ENCODE peak calls at places on chromosome 22, in four cellular contexts. M, N, O and W are unnamed samples.

GRCh38 chr22:48218889-48219420 is 1456.5 kb downstream of the TBC1D22A start:
- DNase-seq in N (no peak), M (no peak), O (no peak), W (no peak)

GRCh38 chr22:20752873-20753272 is 21.0 kb upstream of the SERPIND1 start:
- DNase-seq in O (no peak), N (no peak), M (no peak), W (no peak)

GRCh38 chr22:18968011-18968749 is 32.1 kb upstream of the PRODH start:
- DNase-seq in N (no peak), M (no peak), O (no peak), W (no peak)

GRCh38 chr22:20918663-20919220 is 1.5 kb downstream of the CRKL start:
- DNase-seq in N (no peak), O (no peak), M (no peak), W (no peak)

GRCh38 chr22:30279389-30279788 is 9.9 kb downstream of the CASTOR1 start:
- DNase-seq in O (no peak), M (no peak), N (no peak), W (no peak)

GRCh38 chr22:50701076-50701419 is 28.4 kb downstream of the SHANK3 start:
- DNase-seq in M (no peak), O (no peak), N (no peak), W (no peak)

GRCh38 chr22:30305519-30305905 is 16.2 kb upstream of the CASTOR1 start:
- DNase-seq in O (no peak), N (peak; percentile 71), M (peak; percentile 79), W (no peak)

GRCh38 chr22:49300951-49301397 is 526.7 kb downstream of the BRD1 start:
- DNase-seq in O (no peak), N (no peak), M (peak; percentile 27), W (peak; percentile 28)

GRCh38 chr22:49404020-49404419 is 423.7 kb downstream of the BRD1 start:
- DNase-seq in M (no peak), N (no peak), O (no peak), W (no peak)

GRCh38 chr22:49327411-49327810 is 500.3 kb downstream of the BRD1 start:
- DNase-seq in O (no peak), M (peak; percentile 5), N (no peak), W (peak; percentile 15)

DNA sequence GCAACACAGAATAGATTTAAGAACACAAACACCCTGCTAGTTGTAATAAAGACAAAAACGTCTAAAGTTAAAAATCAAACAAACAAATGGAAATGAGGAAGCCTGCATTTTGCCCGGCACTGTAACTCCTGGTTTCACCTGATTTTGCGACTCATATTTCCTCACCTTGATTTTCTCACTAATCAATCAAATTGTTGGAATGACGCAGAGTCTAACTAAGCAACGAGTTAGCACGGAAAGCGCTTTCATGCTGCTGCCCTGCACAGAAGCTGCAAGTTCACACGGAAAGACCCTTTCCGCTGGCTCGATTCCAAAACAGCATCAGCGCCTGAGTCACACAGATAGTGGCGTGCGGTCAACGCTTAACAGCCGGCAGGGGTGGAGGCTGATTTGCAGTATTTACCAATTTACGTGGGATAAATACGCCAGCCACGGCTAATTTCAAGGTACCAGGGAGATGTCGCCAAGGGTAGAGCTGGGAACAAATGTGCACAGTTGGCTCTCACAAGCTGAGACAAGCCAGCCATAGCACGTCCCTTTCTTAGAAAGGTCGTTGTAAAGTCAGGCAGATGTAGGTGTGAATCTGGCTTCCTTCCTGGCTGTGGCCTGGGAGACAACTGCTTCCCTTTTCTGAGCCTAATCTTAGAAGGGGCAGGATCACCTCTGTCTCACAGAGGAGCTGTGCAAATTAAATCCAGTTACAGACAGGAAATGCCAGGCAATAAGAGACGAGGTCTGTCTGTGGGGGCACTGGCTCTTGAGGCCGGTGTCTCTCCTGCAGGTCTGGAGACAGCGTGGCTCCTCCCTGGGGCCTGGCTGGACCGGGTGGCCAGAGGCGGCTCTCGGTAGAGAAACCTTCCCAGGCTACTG is 76.9 kb upstream of the TTLL12 start:
- DNase-seq in M (peak; percentile 85), N (peak; percentile 42), O (no peak), W (peak; percentile 84)
- H3K4me3 ChIP-seq in M (peak overlapping the region; percentile 23), N (no peak overlapping the region), O (no peak overlapping the region), W (no peak overlapping the region)

GRCh38 chr22:41446057-41446501 is 522 bp downstream of the TOB2 start:
- DNase-seq in M (no peak), N (peak; percentile 44), O (no peak), W (no peak)

GRCh38 chr22:41446639-41447434 is at the start of gene TOB2:
- DNase-seq in N (peak; percentile 95), M (peak; percentile 96), O (peak; percentile 77), W (peak; percentile 95)

GRCh38 chr22:41447435-41448188 is 1.0 kb upstream of the TOB2 start:
- DNase-seq in O (no peak), M (peak; percentile 76), N (peak; percentile 71), W (peak; percentile 73)

GRCh38 chr22:41448189-41448808 is 1.7 kb upstream of the TOB2 start:
- DNase-seq in M (peak; percentile 90), N (peak; percentile 92), O (peak; percentile 91), W (peak; percentile 97)

GRCh38 chr22:41449321-41449720 is 2.7 kb upstream of the TOB2 start:
- DNase-seq in O (no peak), N (no peak), M (no peak), W (no peak)
- H3K27ac ChIP-seq in O (no peak overlapping the region), N (peak overlapping the region; percentile 98), M (no peak overlapping the region), W (no peak overlapping the region)

GRCh38 chr22:35363571-35364086 is 17.3 kb upstream of the HMOX1 start:
- DNase-seq in O (no peak), M (no peak), N (no peak), W (no peak)
- H3K4me1 ChIP-seq in O (no peaks in the 10 kb centered on the region), M (no peaks in the 10 kb centered on the region), N (no peaks in the 10 kb centered on the region), W (peaks cover 9% of the 10 kb centered on the region)

DNA sequence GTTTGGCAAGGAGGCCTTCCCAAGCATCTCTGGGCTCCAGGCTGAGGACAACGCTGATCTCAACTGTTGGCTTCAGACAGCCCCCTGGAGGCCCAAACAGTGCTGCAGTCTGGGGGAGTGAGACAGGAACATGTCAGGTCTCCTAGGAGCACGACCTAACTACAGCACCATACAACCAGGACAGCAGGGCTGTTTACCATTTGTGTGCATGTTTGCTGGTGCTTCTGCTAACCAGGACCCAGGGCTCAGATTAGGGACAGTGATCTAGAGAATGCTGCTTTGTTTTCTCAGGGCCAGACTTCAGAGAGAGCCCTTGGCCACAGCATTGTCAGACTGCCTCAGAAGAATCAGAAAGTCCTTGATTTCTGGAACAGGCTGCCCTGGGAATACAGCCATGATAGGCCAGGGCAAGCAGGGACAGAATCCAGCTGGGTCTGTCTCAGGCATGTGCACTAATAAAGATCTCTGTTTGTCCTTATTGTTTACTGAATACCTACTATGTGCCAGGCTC is 126.5 kb downstream of the VPREB1 start:
- DNase-seq in M (no peak), N (no peak), O (no peak), W (no peak)
- H3K4me3 ChIP-seq in M (no peak overlapping the region), N (no peak overlapping the region), O (no peak overlapping the region), W (no peak overlapping the region)

GRCh38 chr22:29144786-29145160 is 60.9 kb upstream of the EMID1 start:
- DNase-seq in O (no peak), N (no peak), M (no peak), W (no peak)
- H3K27ac ChIP-seq in O (no peak overlapping the region), N (no peak overlapping the region), M (no peak overlapping the region), W (no peak overlapping the region)

GRCh38 chr22:46591890-46592289 is 28.3 kb upstream of the GRAMD4 start:
- DNase-seq in O (no peak), N (no peak), M (no peak), W (no peak)
- H3K4me1 ChIP-seq in O (peaks cover 11% of the 10 kb centered on the region), N (no peaks in the 10 kb centered on the region), M (peaks cover 26% of the 10 kb centered on the region), W (peaks cover 8% of the 10 kb centered on the region)

GRCh38 chr22:45006873-45007246 is 2.9 kb downstream of the PHF21B start:
- DNase-seq in O (no peak), M (no peak), N (peak; percentile 53), W (no peak)
- H3K4me3 ChIP-seq in O (peak overlapping the region; percentile 73), M (no peak overlapping the region), N (peak overlapping the region; percentile 59), W (no peak overlapping the region)

GRCh38 chr22:23801886-23802377 is 15.2 kb downstream of the SMARCB1 start:
- DNase-seq in O (no peak), M (no peak), N (no peak), W (no peak)

GRCh38 chr22:23801238-23801821 is 14.6 kb downstream of the SMARCB1 start:
- DNase-seq in O (no peak), M (no peak), N (no peak), W (no peak)

GRCh38 chr22:23803001-23803819 is 16.4 kb downstream of the SMARCB1 start:
- DNase-seq in M (no peak), O (no peak), N (no peak), W (no peak)

GRCh38 chr22:23806837-23807236 is 20.1 kb downstream of the SMARCB1 start:
- DNase-seq in M (no peak), O (no peak), N (no peak), W (no peak)

GRCh38 chr22:23804781-23805291 is 18.1 kb downstream of the SMARCB1 start:
- DNase-seq in M (no peak), N (no peak), O (no peak), W (no peak)
- H3K27ac ChIP-seq in M (no peak overlapping the region), N (no peak overlapping the region), O (no peak overlapping the region), W (no peak overlapping the region)

DNA sequence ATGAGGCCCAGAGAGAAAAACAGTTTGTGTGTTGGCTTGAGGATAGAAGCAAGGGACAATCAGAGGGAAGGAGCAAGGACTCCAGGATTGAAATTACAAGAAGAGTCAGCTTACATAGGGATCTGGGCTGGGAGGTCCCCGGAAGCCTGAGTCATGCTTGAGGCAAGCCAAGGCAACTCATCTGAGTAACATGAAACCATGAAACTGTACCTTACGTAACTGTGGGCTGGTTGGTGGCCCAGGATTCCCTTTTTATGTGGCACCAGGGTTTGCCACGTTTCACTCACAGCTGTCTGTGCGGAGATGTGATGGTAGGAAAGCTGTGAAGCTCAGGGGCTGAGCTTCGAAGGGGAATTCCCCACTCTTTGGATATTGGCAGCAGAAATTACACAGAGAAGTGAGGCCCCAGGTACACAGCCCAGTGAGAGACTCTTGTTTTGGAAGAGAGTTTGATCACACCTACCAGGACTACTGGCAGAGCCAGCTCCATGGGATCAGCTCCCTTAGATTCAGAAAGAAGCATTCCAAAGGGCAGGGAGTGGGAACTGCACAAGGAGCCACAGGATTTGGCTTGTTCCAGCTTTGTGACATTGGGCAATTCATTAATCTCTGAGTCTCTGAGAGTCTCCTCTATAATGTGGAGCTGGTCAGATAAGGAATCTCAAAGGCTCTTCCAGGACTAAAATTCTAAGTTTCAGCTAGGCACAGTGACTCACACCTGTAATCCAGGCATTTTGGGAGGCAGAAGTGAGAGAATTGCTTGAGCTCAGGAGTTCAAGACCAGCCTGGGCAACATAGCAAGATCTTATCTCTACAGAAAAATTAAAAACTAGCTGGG is 7.8 kb downstream of the SLC5A1 start:
- DNase-seq in O (no peak), M (no peak), N (no peak), W (peak; percentile 82)
- H3K4me1 ChIP-seq in O (no peaks in the 10 kb centered on the region), M (no peaks in the 10 kb centered on the region), N (no peaks in the 10 kb centered on the region), W (peaks cover 10% of the 10 kb centered on the region)

GRCh38 chr22:36234211-36234610 is 5.1 kb downstream of the APOL2 start:
- DNase-seq in N (no peak), M (no peak), O (no peak), W (no peak)
- H3K4me3 ChIP-seq in N (no peak overlapping the region), M (no peak overlapping the region), O (no peak overlapping the region), W (no peak overlapping the region)